ENCODE peak calls at places on chromosomes 3 and 15, in six cellular contexts. O is heart left ventricle, K is sigmoid colon, R is K562, H is GM12892, J is tibial nerve. X is an unnamed sample.

GRCh38 chr3:5063724-5064123 is 58.4 kb upstream of the ARL8B start:
- DNase-seq in O (no peak), K (peak; percentile 20), R (no peak), H (no peak), J (no peak), X (no peak)

GRCh38 chr15:59224474-59224873 is 17.8 kb downstream of the LDHAL6B start:
- DNase-seq in O (peak; percentile 40), K (no peak), R (no peak), H (no peak), J (no peak), X (no peak)

GRCh38 chr15:89130194-89130593 is 41.9 kb downstream of the ABHD2 start:
- DNase-seq in O (no peak), K (no peak), R (no peak), H (no peak), J (no peak), X (no peak)

GRCh38 chr3:102605146-102605545 is 170.3 kb downstream of the ZPLD1 start:
- DNase-seq in O (no peak), K (no peak), R (no peak), H (no peak), J (no peak), X (no peak)

GRCh38 chr3:131568460-131568859 is 65.7 kb upstream of the MRPL3 start:
- DNase-seq in O (no peak), K (no peak), R (no peak), H (no peak), J (no peak), X (no peak)

GRCh38 chr3:13655074-13655913 is 106.4 kb downstream of the FBLN2 start:
- DNase-seq in O (peak; percentile 44), K (no peak), R (peak; percentile 85), H (no peak), J (no peak), X (no peak)

GRCh38 chr15:45254405-45255293 is 2.6 kb downstream of the SLC28A2 start:
- DNase-seq in O (no peak), K (no peak), R (no peak), H (no peak), J (no peak), X (peak; percentile 26)

GRCh38 chr3:190345027-190345821 is 23.0 kb upstream of the CLDN1 start:
- DNase-seq in O (peak; percentile 18), K (no peak), R (no peak), H (no peak), J (no peak), X (no peak)

GRCh38 chr3:37630441-37630840 is 231.2 kb upstream of the CTDSPL start:
- DNase-seq in O (no peak), K (no peak), R (no peak), H (no peak), J (no peak), X (no peak)

GRCh38 chr3:52128118-52128683 is 26.0 kb downstream of the POC1A start:
- DNase-seq in O (no peak), K (no peak), R (peak; percentile 87), H (no peak), J (no peak), X (peak; percentile 91)

GRCh38 chr3:149548729-149549065 is 74.2 kb downstream of the TM4SF4 start:
- DNase-seq in O (no peak), K (no peak), R (no peak), H (no peak), J (no peak), X (no peak)

GRCh38 chr15:92979011-92979701 is 79.0 kb downstream of the CHD2 start:
- DNase-seq in O (no peak), K (peak; percentile 68), R (no peak), H (no peak), J (no peak), X (no peak)

GRCh38 chr15:25733856-25734679 is 129.1 kb downstream of the ATP10A start:
- DNase-seq in O (no peak), K (peak; percentile 55), R (no peak), H (no peak), J (no peak), X (no peak)

GRCh38 chr3:129313415-129313982 is 34.8 kb downstream of the HMCES start:
- DNase-seq in O (no peak), K (no peak), R (no peak), H (no peak), J (no peak), X (no peak)

GRCh38 chr3:129310612-129311011 is 31.9 kb downstream of the HMCES start:
- DNase-seq in O (no peak), K (no peak), R (no peak), H (no peak), J (no peak), X (no peak)

GRCh38 chr3:129312671-129313414 is 34.2 kb downstream of the HMCES start:
- DNase-seq in O (no peak), K (no peak), R (peak; percentile 25), H (no peak), J (no peak), X (no peak)

GRCh38 chr3:129311054-129311902 is 32.6 kb downstream of the HMCES start:
- DNase-seq in O (no peak), K (no peak), R (no peak), H (no peak), J (no peak), X (no peak)

DNA sequence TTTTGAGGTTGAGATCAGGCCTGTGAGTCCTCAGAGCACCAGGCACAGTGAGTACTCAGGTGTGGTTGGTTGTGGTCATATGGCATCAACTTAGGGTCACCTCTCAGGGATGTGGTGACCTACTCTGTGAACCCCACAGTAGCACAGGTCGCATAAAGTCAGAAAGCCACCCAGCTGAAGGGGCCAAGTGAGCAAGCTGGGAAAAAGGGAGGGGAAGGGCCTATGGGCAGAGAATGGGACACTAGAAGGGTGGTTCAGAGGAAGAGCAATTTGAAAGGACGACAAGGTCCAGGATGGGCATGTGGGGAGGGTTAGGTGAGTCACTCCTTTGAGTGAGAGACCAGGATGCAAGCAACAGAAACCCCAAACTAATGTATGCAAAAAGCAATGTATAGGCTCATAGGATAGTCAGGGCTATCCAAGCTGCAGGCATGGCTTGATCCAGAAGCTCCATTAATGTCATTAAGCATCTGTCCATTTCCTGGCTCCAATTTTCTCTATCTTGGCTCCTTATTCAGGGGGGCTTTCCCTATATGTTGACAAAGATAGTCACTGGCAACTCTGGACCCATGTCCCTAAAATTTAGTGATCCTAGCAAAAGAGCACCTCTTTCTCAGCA is 33.5 kb downstream of the HMCES start:
- DNase-seq in O (no peak), K (no peak), R (no peak), H (no peak), J (no peak), X (no peak)
- TF ChIP-seq POLR2A in O (no peak), K (no peak), R (no peak), H (no peak), J (no peak), X (no peak)

DNA sequence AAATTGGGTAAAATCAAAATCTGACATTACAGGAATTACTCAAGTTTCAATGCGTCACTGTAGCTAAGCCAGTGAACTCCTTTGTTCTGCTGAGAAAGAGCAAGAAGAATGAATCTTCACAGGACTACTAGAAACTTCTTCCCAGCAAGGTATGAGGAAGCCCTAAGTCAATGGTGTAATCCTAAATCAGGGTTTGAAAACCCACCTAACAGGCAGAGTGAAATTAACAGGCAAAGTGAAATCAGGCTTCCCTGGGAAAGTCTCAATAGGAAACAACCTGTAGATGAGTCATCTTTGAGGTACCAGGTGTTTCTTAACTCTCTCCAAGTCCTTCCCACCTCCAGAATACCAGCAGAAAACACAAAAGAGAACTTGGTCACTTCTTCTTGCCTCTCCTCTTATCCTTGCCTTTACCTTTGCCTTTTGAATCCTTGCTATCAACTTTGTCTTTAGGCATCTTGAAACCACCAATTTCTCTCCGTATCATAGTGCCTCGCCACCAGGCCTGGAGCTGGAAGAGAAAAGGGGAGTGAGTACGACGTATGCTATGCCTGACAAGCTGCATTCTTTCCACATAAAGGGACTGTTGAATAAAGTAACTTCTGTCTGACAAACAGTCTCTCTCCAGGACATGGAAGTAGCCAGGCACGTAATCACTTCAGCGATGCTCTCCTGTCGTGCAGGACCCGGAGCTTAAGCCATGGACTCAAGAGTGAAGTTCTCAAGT is 60.6 kb upstream of the RPL35A start:
- DNase-seq in O (no peak), K (no peak), R (no peak), H (no peak), J (no peak), X (no peak)
- TF ChIP-seq POLR2A in O (no peak), K (no peak), R (no peak), H (no peak), J (no peak), X (no peak)

GRCh38 chr15:90901799-90902655 is 1.1 kb upstream of the MAN2A2 start:
- DNase-seq in O (peak; percentile 79), K (peak; percentile 88), R (peak; percentile 96), H (peak; percentile 93), J (peak; percentile 61), X (peak; percentile 87)
- TF ChIP-seq POLR2A in O (peak; percentile 60), K (no peak), R (peak; percentile 73), H (peak; percentile 36), J (peak; percentile 55), X (peak; percentile 11)

GRCh38 chr3:48188266-48189201 is at the start of gene CDC25A:
- DNase-seq in O (peak; percentile 96), K (peak; percentile 98), R (peak; percentile 95), H (peak; percentile 93), J (peak; percentile 90), X (peak; percentile 96)
- TF ChIP-seq POLR2A in O (peak; percentile 15), K (no peak), R (peak; percentile 86), H (peak; percentile 78), J (no peak), X (peak; percentile 82)

DNA sequence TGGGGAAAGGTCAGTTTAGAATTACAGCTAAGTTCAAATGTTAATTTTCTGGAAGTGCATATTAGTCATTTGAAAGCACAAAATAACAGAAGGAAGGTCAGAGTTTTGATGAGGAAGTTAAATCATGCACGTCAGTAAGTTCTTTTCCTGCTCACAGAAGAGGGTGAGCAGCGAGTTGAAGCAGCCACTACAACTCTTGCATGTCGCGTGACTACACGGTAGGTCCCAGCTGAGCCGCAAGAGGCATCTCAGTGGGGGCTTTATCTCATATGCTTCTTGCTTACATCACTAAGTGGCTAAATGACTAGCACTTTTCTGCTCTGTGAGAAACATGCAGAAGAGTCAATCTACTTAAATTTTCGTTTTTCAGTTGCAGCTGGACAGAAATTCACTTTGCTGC is 21.3 kb upstream of the SEC62 start:
- DNase-seq in O (peak; percentile 15), K (no peak), R (peak; percentile 67), H (no peak), J (no peak), X (no peak)
- TF ChIP-seq POLR2A in O (no peak), K (no peak), R (no peak), H (no peak), J (no peak), X (no peak)

X was measured in H54.